ENCODE peak calls at places on chromosomes 4 and X, in six cellular contexts. One of them, this sample, is unnamed.
A peak's percentile ranks its signal among the peaks of the same experiment; 100 is the strongest.

GRCh38 chr4:38034986-38035882 is 75.0 kb downstream of the PTTG2 start:
- DNase-seq in CD4-positive, alpha-beta T cell: peak; percentile 9
- DNase-seq in GM10248: peak; percentile 70
- DNase-seq in NAMALWA: peak; percentile 86
- DNase-seq in kidney glomerular epithelial cell: peak; percentile 43
- DNase-seq in epithelial cell of esophagus: peak; percentile 66
- DNase-seq in this sample: peak; percentile 40

GRCh38 chr4:172147702-172148101 is 334.5 kb downstream of the GALNTL6 start:
- DNase-seq in epithelial cell of esophagus: no peak
- DNase-seq in CD4-positive, alpha-beta T cell: no peak
- DNase-seq in GM10248: no peak
- DNase-seq in NAMALWA: no peak
- DNase-seq in kidney glomerular epithelial cell: no peak
- DNase-seq in this sample: no peak

GRCh38 chr4:6085943-6086628 is 67.9 kb upstream of the C4orf50 start:
- DNase-seq in CD4-positive, alpha-beta T cell: no peak
- DNase-seq in GM10248: no peak
- DNase-seq in epithelial cell of esophagus: no peak
- DNase-seq in kidney glomerular epithelial cell: no peak
- DNase-seq in NAMALWA: no peak
- DNase-seq in this sample: no peak

GRCh38 chrX:55488559-55489314 is 911 bp downstream of the USP51 start:
- DNase-seq in kidney glomerular epithelial cell: no peak
- DNase-seq in epithelial cell of esophagus: peak; percentile 38
- DNase-seq in CD4-positive, alpha-beta T cell: peak; percentile 58
- DNase-seq in GM10248: peak; percentile 53
- DNase-seq in NAMALWA: peak; percentile 66
- DNase-seq in this sample: peak; percentile 23

GRCh38 chr4:98908703-98909262 is 20.1 kb downstream of the EIF4E start:
- DNase-seq in GM10248: no peak
- DNase-seq in epithelial cell of esophagus: peak; percentile 14
- DNase-seq in CD4-positive, alpha-beta T cell: no peak
- DNase-seq in NAMALWA: no peak
- DNase-seq in kidney glomerular epithelial cell: no peak
- DNase-seq in this sample: no peak

GRCh38 chr4:54669831-54670230 is 12.1 kb downstream of the KIT start:
- DNase-seq in kidney glomerular epithelial cell: no peak
- DNase-seq in NAMALWA: no peak
- DNase-seq in CD4-positive, alpha-beta T cell: no peak
- DNase-seq in GM10248: no peak
- DNase-seq in epithelial cell of esophagus: no peak
- DNase-seq in this sample: no peak

GRCh38 chrX:8748855-8749254 is 16.9 kb upstream of the ANOS1 start:
- DNase-seq in CD4-positive, alpha-beta T cell: no peak
- DNase-seq in NAMALWA: peak; percentile 32
- DNase-seq in GM10248: peak; percentile 32
- DNase-seq in kidney glomerular epithelial cell: peak; percentile 26
- DNase-seq in epithelial cell of esophagus: peak; percentile 52
- DNase-seq in this sample: no peak

GRCh38 chr4:160299608-160300007 is 1196.7 kb downstream of the RAPGEF2 start:
- DNase-seq in CD4-positive, alpha-beta T cell: no peak
- DNase-seq in GM10248: no peak
- DNase-seq in kidney glomerular epithelial cell: no peak
- DNase-seq in epithelial cell of esophagus: peak; percentile 16
- DNase-seq in NAMALWA: no peak
- DNase-seq in this sample: no peak

GRCh38 chr4:175823015-175823741 is 11.1 kb upstream of the GPM6A start:
- DNase-seq in CD4-positive, alpha-beta T cell: no peak
- DNase-seq in epithelial cell of esophagus: no peak
- DNase-seq in NAMALWA: peak; percentile 69
- DNase-seq in kidney glomerular epithelial cell: no peak
- DNase-seq in GM10248: peak; percentile 28
- DNase-seq in this sample: no peak

GRCh38 chrX:44619039-44619438 is 76.4 kb upstream of the FUNDC1 start:
- DNase-seq in GM10248: no peak
- DNase-seq in NAMALWA: no peak
- DNase-seq in kidney glomerular epithelial cell: no peak
- DNase-seq in epithelial cell of esophagus: no peak
- DNase-seq in CD4-positive, alpha-beta T cell: no peak
- DNase-seq in this sample: no peak

GRCh38 chrX:1178580-1179057 is 33.8 kb downstream of the CRLF2 start:
- DNase-seq in NAMALWA: no peak
- DNase-seq in CD4-positive, alpha-beta T cell: no peak
- DNase-seq in kidney glomerular epithelial cell: no peak
- DNase-seq in epithelial cell of esophagus: peak; percentile 61
- DNase-seq in GM10248: no peak
- DNase-seq in this sample: no peak

GRCh38 chr4:20624783-20625364 is 75.4 kb upstream of the PACRGL start:
- DNase-seq in GM10248: no peak
- DNase-seq in CD4-positive, alpha-beta T cell: no peak
- DNase-seq in epithelial cell of esophagus: peak; percentile 83
- DNase-seq in NAMALWA: no peak
- DNase-seq in kidney glomerular epithelial cell: no peak
- DNase-seq in this sample: no peak

GRCh38 chr4:55183926-55184599 is 58.7 kb upstream of the KDR start:
- DNase-seq in epithelial cell of esophagus: peak; percentile 97
- DNase-seq in NAMALWA: no peak
- DNase-seq in kidney glomerular epithelial cell: peak; percentile 89
- DNase-seq in GM10248: no peak
- DNase-seq in CD4-positive, alpha-beta T cell: no peak
- DNase-seq in this sample: no peak

GRCh38 chr4:38316045-38316444 is 348.0 kb upstream of the KLF3 start:
- DNase-seq in GM10248: no peak
- DNase-seq in NAMALWA: no peak
- DNase-seq in epithelial cell of esophagus: no peak
- DNase-seq in CD4-positive, alpha-beta T cell: no peak
- DNase-seq in kidney glomerular epithelial cell: no peak
- DNase-seq in this sample: no peak

GRCh38 chr4:66023061-66023460 is 352.8 kb upstream of the EPHA5 start:
- DNase-seq in CD4-positive, alpha-beta T cell: no peak
- DNase-seq in NAMALWA: no peak
- DNase-seq in kidney glomerular epithelial cell: no peak
- DNase-seq in epithelial cell of esophagus: no peak
- DNase-seq in GM10248: no peak
- DNase-seq in this sample: no peak

GRCh38 chrX:23372220-23372902 is 37.7 kb downstream of the PTCHD1 start:
- DNase-seq in epithelial cell of esophagus: no peak
- DNase-seq in kidney glomerular epithelial cell: no peak
- DNase-seq in CD4-positive, alpha-beta T cell: no peak
- DNase-seq in GM10248: no peak
- DNase-seq in NAMALWA: no peak
- DNase-seq in this sample: no peak

GRCh38 chr4:56434599-56435000 is 815 bp downstream of the PPAT start:
- DNase-seq in NAMALWA: no peak
- DNase-seq in GM10248: no peak
- DNase-seq in kidney glomerular epithelial cell: peak; percentile 50
- DNase-seq in epithelial cell of esophagus: peak; percentile 68
- DNase-seq in CD4-positive, alpha-beta T cell: no peak
- DNase-seq in this sample: no peak

GRCh38 chr4:14196141-14196540 is 568.6 kb upstream of the BOD1L1 start:
- DNase-seq in epithelial cell of esophagus: peak; percentile 73
- DNase-seq in GM10248: no peak
- DNase-seq in NAMALWA: no peak
- DNase-seq in CD4-positive, alpha-beta T cell: no peak
- DNase-seq in kidney glomerular epithelial cell: peak; percentile 59
- DNase-seq in this sample: no peak

GRCh38 chr4:40550900-40551546 is 78.6 kb downstream of the RBM47 start:
- DNase-seq in GM10248: peak; percentile 65
- DNase-seq in CD4-positive, alpha-beta T cell: peak; percentile 7
- DNase-seq in kidney glomerular epithelial cell: peak; percentile 76
- DNase-seq in epithelial cell of esophagus: peak; percentile 75
- DNase-seq in NAMALWA: peak; percentile 87
- DNase-seq in this sample: peak; percentile 37